ENCODE peak calls at places on chromosomes 5 and 9, in six cellular contexts. One of them, this sample, is unnamed.

GRCh38 chr9:33239922-33240321 is at the start of gene SPINK4:
- DNase-seq in fibroblast of the aortic adventitia: peak
- DNase-seq in endothelial cell: no peak
- DNase-seq in T-cell: no peak
- DNase-seq in natural killer cell treated with Interleukin-12 subunit alpha and Interleukin-12 subunit beta and Interleukin-15 and Interleukin-18, amount 100 ng/mL, for 72 hours: no peak
- DNase-seq in GM13976: no peak
- DNase-seq in this sample: no peak

GRCh38 chr9:105114318-105114717 is 130.1 kb upstream of the SLC44A1 start:
- DNase-seq in fibroblast of the aortic adventitia: no peak
- DNase-seq in endothelial cell: no peak
- DNase-seq in T-cell: peak
- DNase-seq in natural killer cell treated with Interleukin-12 subunit alpha and Interleukin-12 subunit beta and Interleukin-15 and Interleukin-18, amount 100 ng/mL, for 72 hours: no peak
- DNase-seq in GM13976: no peak
- DNase-seq in this sample: no peak

GRCh38 chr5:174690256-174690655 is 34.1 kb upstream of the MSX2 start:
- DNase-seq in fibroblast of the aortic adventitia: no peak
- DNase-seq in endothelial cell: peak
- DNase-seq in T-cell: no peak
- DNase-seq in natural killer cell treated with Interleukin-12 subunit alpha and Interleukin-12 subunit beta and Interleukin-15 and Interleukin-18, amount 100 ng/mL, for 72 hours: no peak
- DNase-seq in GM13976: no peak
- DNase-seq in this sample: no peak

GRCh38 chr5:14946813-14947640 is 75.4 kb upstream of the ANKH start:
- DNase-seq in fibroblast of the aortic adventitia: no peak
- DNase-seq in endothelial cell: no peak
- DNase-seq in T-cell: peak
- DNase-seq in natural killer cell treated with Interleukin-12 subunit alpha and Interleukin-12 subunit beta and Interleukin-15 and Interleukin-18, amount 100 ng/mL, for 72 hours: no peak
- DNase-seq in GM13976: peak
- DNase-seq in this sample: peak

GRCh38 chr9:14515564-14516198 is 177.6 kb downstream of the ZDHHC21 start:
- DNase-seq in fibroblast of the aortic adventitia: no peak
- DNase-seq in endothelial cell: no peak
- DNase-seq in T-cell: no peak
- DNase-seq in natural killer cell treated with Interleukin-12 subunit alpha and Interleukin-12 subunit beta and Interleukin-15 and Interleukin-18, amount 100 ng/mL, for 72 hours: no peak
- DNase-seq in GM13976: no peak
- DNase-seq in this sample: no peak

GRCh38 chr5:140221697-140222223 is 46.8 kb downstream of the CYSTM1 start:
- DNase-seq in fibroblast of the aortic adventitia: peak
- DNase-seq in endothelial cell: no peak
- DNase-seq in T-cell: no peak
- DNase-seq in natural killer cell treated with Interleukin-12 subunit alpha and Interleukin-12 subunit beta and Interleukin-15 and Interleukin-18, amount 100 ng/mL, for 72 hours: no peak
- DNase-seq in GM13976: no peak
- DNase-seq in this sample: no peak

GRCh38 chr5:41334758-41335157 is 121.4 kb upstream of the C6 start:
- DNase-seq in fibroblast of the aortic adventitia: peak
- DNase-seq in endothelial cell: no peak
- DNase-seq in T-cell: no peak
- DNase-seq in natural killer cell treated with Interleukin-12 subunit alpha and Interleukin-12 subunit beta and Interleukin-15 and Interleukin-18, amount 100 ng/mL, for 72 hours: no peak
- DNase-seq in GM13976: no peak
- DNase-seq in this sample: peak

GRCh38 chr9:129572517-129572916 is 48.4 kb downstream of the C9orf50 start:
- DNase-seq in fibroblast of the aortic adventitia: no peak
- DNase-seq in endothelial cell: no peak
- DNase-seq in T-cell: no peak
- DNase-seq in natural killer cell treated with Interleukin-12 subunit alpha and Interleukin-12 subunit beta and Interleukin-15 and Interleukin-18, amount 100 ng/mL, for 72 hours: no peak
- DNase-seq in GM13976: no peak
- DNase-seq in this sample: no peak

GRCh38 chr9:13410566-13411031 is 131.1 kb upstream of the MPDZ start:
- DNase-seq in fibroblast of the aortic adventitia: peak
- DNase-seq in endothelial cell: no peak
- DNase-seq in T-cell: no peak
- DNase-seq in natural killer cell treated with Interleukin-12 subunit alpha and Interleukin-12 subunit beta and Interleukin-15 and Interleukin-18, amount 100 ng/mL, for 72 hours: no peak
- DNase-seq in GM13976: no peak
- DNase-seq in this sample: no peak

GRCh38 chr9:117218951-117219350 is 195.9 kb downstream of the ASTN2 start:
- DNase-seq in fibroblast of the aortic adventitia: no peak
- DNase-seq in endothelial cell: no peak
- DNase-seq in T-cell: no peak
- DNase-seq in natural killer cell treated with Interleukin-12 subunit alpha and Interleukin-12 subunit beta and Interleukin-15 and Interleukin-18, amount 100 ng/mL, for 72 hours: no peak
- DNase-seq in GM13976: no peak
- DNase-seq in this sample: no peak

GRCh38 chr5:113034182-113034773 is 57.7 kb downstream of the DCP2 start:
- DNase-seq in fibroblast of the aortic adventitia: peak
- DNase-seq in endothelial cell: no peak
- DNase-seq in T-cell: no peak
- DNase-seq in natural killer cell treated with Interleukin-12 subunit alpha and Interleukin-12 subunit beta and Interleukin-15 and Interleukin-18, amount 100 ng/mL, for 72 hours: no peak
- DNase-seq in GM13976: no peak
- DNase-seq in this sample: no peak

GRCh38 chr9:31637861-31638260 is 746.6 kb upstream of the ACO1 start:
- DNase-seq in fibroblast of the aortic adventitia: no peak
- DNase-seq in endothelial cell: no peak
- DNase-seq in T-cell: no peak
- DNase-seq in natural killer cell treated with Interleukin-12 subunit alpha and Interleukin-12 subunit beta and Interleukin-15 and Interleukin-18, amount 100 ng/mL, for 72 hours: no peak
- DNase-seq in GM13976: no peak
- DNase-seq in this sample: no peak

GRCh38 chr5:126014691-126015090 is 408.5 kb upstream of the GRAMD2B start:
- DNase-seq in fibroblast of the aortic adventitia: no peak
- DNase-seq in endothelial cell: no peak
- DNase-seq in T-cell: no peak
- DNase-seq in natural killer cell treated with Interleukin-12 subunit alpha and Interleukin-12 subunit beta and Interleukin-15 and Interleukin-18, amount 100 ng/mL, for 72 hours: no peak
- DNase-seq in GM13976: no peak
- DNase-seq in this sample: no peak

GRCh38 chr5:171418982-171419662 is at the start of gene FGF18:
- DNase-seq in fibroblast of the aortic adventitia: peak
- DNase-seq in endothelial cell: peak
- DNase-seq in T-cell: no peak
- DNase-seq in natural killer cell treated with Interleukin-12 subunit alpha and Interleukin-12 subunit beta and Interleukin-15 and Interleukin-18, amount 100 ng/mL, for 72 hours: no peak
- DNase-seq in GM13976: peak
- DNase-seq in this sample: peak

GRCh38 chr5:32572778-32573480 is 12.4 kb upstream of the SUB1 start:
- DNase-seq in fibroblast of the aortic adventitia: no peak
- DNase-seq in endothelial cell: no peak
- DNase-seq in T-cell: no peak
- DNase-seq in natural killer cell treated with Interleukin-12 subunit alpha and Interleukin-12 subunit beta and Interleukin-15 and Interleukin-18, amount 100 ng/mL, for 72 hours: no peak
- DNase-seq in GM13976: peak
- DNase-seq in this sample: peak

GRCh38 chr5:171826132-171826531 is 40.5 kb downstream of the SMIM23 start:
- DNase-seq in fibroblast of the aortic adventitia: no peak
- DNase-seq in endothelial cell: no peak
- DNase-seq in T-cell: no peak
- DNase-seq in natural killer cell treated with Interleukin-12 subunit alpha and Interleukin-12 subunit beta and Interleukin-15 and Interleukin-18, amount 100 ng/mL, for 72 hours: no peak
- DNase-seq in GM13976: no peak
- DNase-seq in this sample: no peak

GRCh38 chr5:74865293-74865798 is 841 bp downstream of the FAM169A start:
- DNase-seq in fibroblast of the aortic adventitia: no peak
- DNase-seq in endothelial cell: no peak
- DNase-seq in T-cell: no peak
- DNase-seq in natural killer cell treated with Interleukin-12 subunit alpha and Interleukin-12 subunit beta and Interleukin-15 and Interleukin-18, amount 100 ng/mL, for 72 hours: no peak
- DNase-seq in GM13976: no peak
- DNase-seq in this sample: peak

GRCh38 chr9:126498331-126498730 is 115.4 kb upstream of the LMX1B start:
- DNase-seq in fibroblast of the aortic adventitia: no peak
- DNase-seq in endothelial cell: no peak
- DNase-seq in T-cell: no peak
- DNase-seq in natural killer cell treated with Interleukin-12 subunit alpha and Interleukin-12 subunit beta and Interleukin-15 and Interleukin-18, amount 100 ng/mL, for 72 hours: no peak
- DNase-seq in GM13976: no peak
- DNase-seq in this sample: no peak

GRCh38 chr5:135385576-135385975 is 13.5 kb downstream of the MACROH2A1 start:
- DNase-seq in fibroblast of the aortic adventitia: no peak
- DNase-seq in endothelial cell: no peak
- DNase-seq in T-cell: no peak
- DNase-seq in natural killer cell treated with Interleukin-12 subunit alpha and Interleukin-12 subunit beta and Interleukin-15 and Interleukin-18, amount 100 ng/mL, for 72 hours: no peak
- DNase-seq in GM13976: no peak
- DNase-seq in this sample: no peak

GRCh38 chr9:76897804-76898525 is 7.9 kb downstream of the PRUNE2 start:
- DNase-seq in fibroblast of the aortic adventitia: no peak
- DNase-seq in endothelial cell: no peak
- DNase-seq in T-cell: no peak
- DNase-seq in natural killer cell treated with Interleukin-12 subunit alpha and Interleukin-12 subunit beta and Interleukin-15 and Interleukin-18, amount 100 ng/mL, for 72 hours: no peak
- DNase-seq in GM13976: no peak
- DNase-seq in this sample: no peak

GRCh38 chr9:88998506-88998905 is 7.2 kb downstream of the S1PR3 start:
- DNase-seq in fibroblast of the aortic adventitia: peak
- DNase-seq in endothelial cell: no peak
- DNase-seq in T-cell: no peak
- DNase-seq in natural killer cell treated with Interleukin-12 subunit alpha and Interleukin-12 subunit beta and Interleukin-15 and Interleukin-18, amount 100 ng/mL, for 72 hours: no peak
- DNase-seq in GM13976: no peak
- DNase-seq in this sample: no peak